ENCODE peak calls at places on chromosomes 4 and X, in six cellular contexts. P, E, J, U, A and N are unnamed samples.

GRCh38 chrX:46367491-46367890 is 177.7 kb downstream of the ZNF674 start:
- DNase-seq in E (no peak), A (no peak), J (peak), U (no peak), P (no peak), N (no peak)

GRCh38 chrX:74178536-74178935 is 125.4 kb upstream of the ZCCHC13 start:
- DNase-seq in E (no peak), U (no peak), A (peak), J (no peak), P (no peak), N (no peak)

GRCh38 chr4:157121396-157121795 is 45.4 kb downstream of the GLRB start:
- DNase-seq in J (no peak), A (no peak), U (no peak), P (no peak), E (peak), N (no peak)

GRCh38 chrX:102517331-102517730 is 792 bp upstream of the TMSB15A start:
- DNase-seq in U (no peak), J (peak), E (no peak), P (no peak), A (no peak), N (no peak)

GRCh38 chr4:2247128-2248043 is 5.5 kb upstream of the HAUS3 start:
- DNase-seq in U (peak), A (peak), E (no peak), P (no peak), J (no peak), N (peak)

GRCh38 chr4:124946696-124947095 is 234.2 kb upstream of the ANKRD50 start:
- DNase-seq in J (no peak), E (no peak), A (no peak), U (no peak), P (no peak), N (no peak)

GRCh38 chr4:109631709-109632108 is 71.5 kb downstream of the CASP6 start:
- DNase-seq in E (no peak), P (no peak), U (no peak), J (peak), A (no peak), N (no peak)

GRCh38 chr4:77197361-77197760 is 40.4 kb downstream of the CCNG2 start:
- DNase-seq in J (no peak), E (no peak), U (no peak), A (no peak), P (no peak), N (no peak)

GRCh38 chr4:154551872-154552686 is 1.9 kb upstream of the PLRG1 start:
- DNase-seq in E (peak), U (peak), A (peak), J (peak), P (peak), N (peak)

GRCh38 chr4:143207555-143207954 is 22.8 kb downstream of the USP38 start:
- DNase-seq in J (peak), A (no peak), P (no peak), U (no peak), E (no peak), N (no peak)

GRCh38 chrX:39930777-39931553 is 166.8 kb downstream of the BCOR start:
- DNase-seq in A (peak), P (no peak), J (no peak), U (no peak), E (no peak), N (no peak)

GRCh38 chr4:156898373-156899117 is 73.1 kb downstream of the PDGFC start:
- DNase-seq in E (no peak), U (no peak), J (peak), A (no peak), P (no peak), N (no peak)

GRCh38 chrX:110021180-110022022 is 18.5 kb downstream of the TMEM164 start:
- DNase-seq in A (no peak), P (no peak), E (peak), U (no peak), J (peak), N (no peak)

GRCh38 chr4:56164921-56165320 is 216.2 kb downstream of the CEP135 start:
- DNase-seq in P (no peak), A (no peak), E (no peak), J (no peak), U (no peak), N (no peak)

GRCh38 chr4:76897522-76898384 is at the start of gene SOWAHB:
- DNase-seq in E (no peak), U (no peak), P (no peak), A (peak), J (no peak), N (no peak)

GRCh38 chr4:32196950-32197688 is 1477.0 kb downstream of the PCDH7 start:
- DNase-seq in U (no peak), J (no peak), E (no peak), P (no peak), A (no peak), N (no peak)

GRCh38 chr4:186486172-186486571 is 69.2 kb downstream of the MTNR1A start:
- DNase-seq in E (no peak), A (no peak), J (peak), U (no peak), P (no peak), N (no peak)

GRCh38 chrX:104334971-104335370 is 80.2 kb upstream of the ESX1 start:
- DNase-seq in P (no peak), U (no peak), J (no peak), A (no peak), E (no peak), N (no peak)

GRCh38 chr4:113328514-113328913 is 279.1 kb downstream of the ANK2 start:
- DNase-seq in U (no peak), J (no peak), E (no peak), P (no peak), A (no peak), N (no peak)

GRCh38 chr4:53505947-53506346 is 85.3 kb downstream of the LNX1 start:
- DNase-seq in E (no peak), P (no peak), A (no peak), U (no peak), J (peak), N (no peak)

GRCh38 chr4:53507671-53508286 is 83.5 kb downstream of the LNX1 start:
- DNase-seq in J (peak), U (no peak), E (peak), A (peak), P (no peak), N (no peak)

GRCh38 chr4:53510316-53510715 is 81.0 kb downstream of the LNX1 start:
- DNase-seq in E (no peak), U (no peak), A (no peak), J (no peak), P (no peak), N (no peak)

GRCh38 chr4:53507058-53507457 is 84.2 kb downstream of the LNX1 start:
- DNase-seq in E (no peak), P (no peak), J (no peak), A (no peak), U (no peak), N (no peak)

GRCh38 chr4:53508446-53508845 is 82.8 kb downstream of the LNX1 start:
- DNase-seq in E (peak), P (no peak), A (no peak), J (peak), U (no peak), N (no peak)
- TF ChIP-seq CTCF in E (peak), P (no peak), A (no peak), J (peak), U (no peak), N (no peak)

DNA sequence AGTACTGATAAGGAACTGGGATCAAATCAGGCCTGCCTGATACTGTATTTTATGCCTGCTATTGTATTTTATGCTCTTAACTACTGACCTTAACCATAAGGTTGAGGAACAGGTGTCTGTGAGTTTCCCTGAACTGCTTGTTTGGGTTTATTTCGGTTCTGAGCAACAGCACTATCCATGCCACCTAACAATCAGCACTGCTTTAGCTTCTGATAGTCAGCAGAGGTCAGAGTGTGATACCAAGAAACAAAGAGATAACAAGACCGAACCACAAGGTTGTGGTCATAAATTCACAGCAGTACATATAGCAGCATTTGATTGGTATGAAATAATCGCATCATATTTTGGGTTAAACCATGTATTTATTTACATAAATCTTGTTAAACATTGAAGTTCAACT is 362.2 kb downstream of the FGF13 start:
- DNase-seq in J (no peak), A (no peak), P (no peak), E (no peak), U (no peak), N (no peak)
- TF ChIP-seq CTCF in J (no peak), A (no peak), P (no peak), E (no peak), U (no peak), N (no peak)

DNA sequence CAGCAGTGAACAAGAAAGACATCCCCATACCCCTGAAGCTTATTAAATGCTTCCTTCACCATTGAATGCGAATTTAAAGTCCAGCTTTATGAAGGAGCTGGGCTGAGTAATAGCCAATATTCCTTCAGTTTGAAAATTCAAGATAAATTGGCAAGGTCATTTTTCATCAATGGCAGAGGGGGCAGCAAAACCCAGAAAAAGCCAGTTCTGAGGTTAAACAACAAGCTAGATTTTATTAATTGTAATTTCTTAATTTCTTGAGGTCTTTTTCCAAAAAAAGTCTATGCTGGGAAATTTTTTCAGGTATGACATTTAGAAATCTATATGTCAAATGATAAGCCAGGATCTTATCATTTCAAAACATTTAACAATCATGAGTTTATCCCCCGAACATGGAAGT is 808.9 kb downstream of the RPA4 start:
- DNase-seq in P (no peak), A (no peak), U (no peak), E (no peak), J (no peak), N (no peak)
- TF ChIP-seq CTCF in P (no peak), A (no peak), U (no peak), E (no peak), J (no peak), N (no peak)

GRCh38 chr4:169185133-169185956 is 85.4 kb downstream of the SH3RF1 start:
- DNase-seq in J (no peak), U (no peak), P (no peak), A (no peak), E (no peak), N (no peak)
- TF ChIP-seq CTCF in J (peak), U (no peak), P (no peak), A (no peak), E (no peak), N (no peak)

GRCh38 chrX:136487647-136488046 is at the start of gene BRS3:
- DNase-seq in U (no peak), J (no peak), A (no peak), P (no peak), E (no peak), N (no peak)

GRCh38 chrX:136495043-136495442 is 2.3 kb upstream of the HTATSF1 start:
- DNase-seq in E (no peak), P (no peak), U (no peak), A (no peak), J (no peak), N (no peak)

GRCh38 chrX:136496359-136496767 is 1.0 kb upstream of the HTATSF1 start:
- DNase-seq in P (no peak), A (no peak), E (no peak), U (no peak), J (no peak), N (no peak)

GRCh38 chrX:136488706-136489105 is 959 bp downstream of the BRS3 start:
- DNase-seq in J (no peak), E (no peak), U (no peak), P (no peak), A (no peak), N (no peak)

GRCh38 chrX:136491832-136492231 is 4.1 kb downstream of the BRS3 start:
- DNase-seq in E (no peak), J (no peak), U (no peak), P (no peak), A (no peak), N (no peak)
- TF ChIP-seq CTCF in E (no peak), J (no peak), U (no peak), P (no peak), A (no peak), N (no peak)

GRCh38 chr4:128596844-128597243 is 212.7 kb upstream of the JADE1 start:
- DNase-seq in J (peak), U (no peak), P (no peak), E (no peak), A (no peak), N (no peak)

GRCh38 chr4:128601992-128602695 is 207.4 kb upstream of the JADE1 start:
- DNase-seq in J (peak), U (no peak), P (no peak), E (no peak), A (no peak), N (no peak)

GRCh38 chr4:128597515-128597914 is 212.0 kb upstream of the JADE1 start:
- DNase-seq in J (no peak), E (no peak), U (no peak), P (no peak), A (no peak), N (no peak)

GRCh38 chr4:128600996-128601857 is 208.3 kb upstream of the JADE1 start:
- DNase-seq in E (peak), P (no peak), U (no peak), J (peak), A (peak), N (peak)

DNA sequence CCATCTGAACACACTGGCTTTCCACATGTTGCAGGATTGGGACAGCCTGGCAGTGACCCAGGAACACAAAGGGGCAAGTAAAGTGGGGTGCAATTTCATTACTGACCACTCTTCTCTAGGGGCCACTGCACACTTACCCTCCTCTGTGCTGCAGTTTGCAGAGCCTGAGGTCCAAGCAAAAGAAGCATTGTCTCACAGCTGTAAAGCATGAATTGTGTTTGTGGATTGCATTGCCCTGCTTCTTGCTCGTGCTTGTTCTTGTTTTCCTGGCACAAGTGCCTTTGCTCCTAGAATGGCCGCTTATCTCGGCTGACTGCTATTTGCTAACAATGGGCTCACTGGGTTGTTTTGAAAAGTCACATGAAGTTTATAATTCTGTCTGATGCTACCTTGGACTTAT is 209.1 kb upstream of the JADE1 start:
- DNase-seq in E (no peak), P (no peak), U (no peak), J (peak), A (no peak), N (no peak)
- TF ChIP-seq CTCF in E (no peak), P (no peak), U (no peak), J (no peak), A (no peak), N (no peak)

DNA sequence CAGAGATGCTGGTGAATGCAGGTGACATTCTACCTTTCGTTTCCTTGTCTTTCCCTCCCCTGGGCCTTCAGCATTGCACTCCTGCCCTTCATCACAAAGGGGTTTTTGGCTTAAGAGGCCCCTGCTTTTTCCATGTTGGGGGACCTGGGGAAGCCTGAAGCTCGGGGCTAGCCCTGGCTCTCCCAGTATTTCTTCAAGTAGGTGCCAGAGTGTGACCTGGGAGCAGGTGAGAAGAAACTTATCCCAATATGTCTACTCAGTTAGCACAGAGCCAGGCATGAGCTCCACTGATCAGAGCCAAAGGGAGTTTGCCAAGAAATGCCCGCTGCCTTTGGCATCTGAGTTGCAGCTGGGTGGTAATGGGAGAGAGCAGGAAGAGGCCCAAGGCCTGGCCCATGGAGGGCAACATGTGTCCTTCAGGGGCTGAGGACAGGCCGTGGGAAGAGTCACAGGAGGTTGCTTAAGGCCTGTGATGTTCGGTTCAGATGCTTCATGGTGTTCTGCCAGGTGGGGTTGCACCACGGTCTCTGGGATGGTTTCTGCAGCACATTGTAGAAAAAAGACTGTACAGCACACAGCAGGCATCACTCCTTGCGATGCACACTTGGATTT is 7.6 kb downstream of the PRRG3 start:
- DNase-seq in J (no peak), A (no peak), P (no peak), E (no peak), U (peak), N (no peak)
- TF ChIP-seq CTCF in J (no peak), A (no peak), P (no peak), E (no peak), U (no peak), N (no peak)

GRCh38 chr4:67126115-67126514 is 419.2 kb downstream of the CENPC start:
- DNase-seq in A (no peak), P (no peak), J (no peak), E (no peak), U (no peak), N (no peak)

DNA sequence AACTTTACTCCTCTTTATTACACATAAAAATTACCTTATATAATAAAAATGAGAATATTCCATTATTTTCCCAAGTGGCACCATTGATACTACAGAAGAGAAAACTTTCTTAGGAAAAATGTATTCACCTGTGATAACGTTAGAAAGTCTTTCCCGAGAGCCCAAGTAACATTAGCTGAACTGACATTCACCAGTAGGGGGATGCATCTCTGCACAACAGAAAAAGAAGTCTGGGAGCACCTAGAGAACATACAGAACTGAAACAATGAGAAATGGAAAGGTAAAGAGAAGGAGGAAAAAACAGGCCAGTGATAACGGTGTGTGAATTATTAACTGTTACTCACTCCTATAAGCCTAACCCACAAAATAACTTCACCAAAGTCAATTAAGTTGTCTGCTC is 423.3 kb downstream of the CENPC start:
- DNase-seq in E (no peak), A (no peak), P (no peak), J (no peak), U (no peak), N (no peak)
- TF ChIP-seq CTCF in E (no peak), A (no peak), P (no peak), J (no peak), U (no peak), N (no peak)

GRCh38 chrX:33465137-33465536 is 253.8 kb upstream of the DMD start:
- DNase-seq in A (no peak), J (no peak), U (no peak), E (no peak), P (no peak), N (no peak)
- TF ChIP-seq CTCF in A (no peak), J (no peak), U (no peak), E (no peak), P (no peak), N (no peak)

DNA sequence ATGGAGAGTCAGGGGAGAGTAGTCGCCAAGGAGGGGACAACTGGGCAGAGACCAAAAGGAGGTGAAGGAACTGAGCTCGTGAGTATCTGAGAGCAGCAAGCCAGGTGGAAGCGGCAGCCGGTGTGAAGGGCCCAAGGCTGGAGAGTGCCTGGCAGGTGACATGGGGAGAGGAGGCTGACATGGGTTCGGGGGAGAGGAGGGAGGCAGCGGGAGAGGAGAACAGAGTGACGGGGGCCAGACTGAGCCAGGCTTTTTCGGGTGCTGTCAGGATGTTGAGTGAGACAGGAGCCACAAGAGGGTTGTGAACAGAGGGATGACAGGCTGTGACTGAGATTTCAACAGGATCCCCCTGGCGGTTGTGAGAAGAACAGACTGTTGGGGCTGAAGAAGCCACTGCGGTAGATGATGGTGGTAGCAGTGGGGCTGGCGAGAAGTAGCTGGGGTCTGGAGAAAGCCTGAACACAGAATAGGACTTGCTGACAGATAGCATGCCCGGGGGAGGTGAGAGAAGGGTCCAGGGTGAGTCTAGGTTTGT is 5.7 kb downstream of the ELK1 start:
- DNase-seq in A (no peak), E (no peak), J (peak), P (no peak), U (no peak), N (no peak)
- TF ChIP-seq CTCF in A (no peak), E (peak), J (peak), P (no peak), U (no peak), N (no peak)